ENCODE peak calls at places on chromosomes 12 and 14, in five cellular contexts. S is sigmoid colon, F is transverse colon, G is H1, U is stomach. R is an unnamed sample.

GRCh38 chr14:41022932-41023331 is 583.7 kb upstream of the LRFN5 start:
- DNase-seq in F (no peak), U (no peak), S (no peak), G (no peak), R (no peak)

GRCh38 chr12:95074766-95075165 is 1.3 kb upstream of the NR2C1 start:
- DNase-seq in U (no peak), G (no peak), F (no peak), S (no peak), R (no peak)

GRCh38 chr12:110501378-110501721 is 561 bp downstream of the VPS29 start:
- DNase-seq in F (no peak), G (no peak), S (no peak), U (peak), R (peak)

GRCh38 chr14:97713023-97713422 is 915.8 kb downstream of the VRK1 start:
- DNase-seq in G (no peak), F (no peak), S (no peak), U (no peak), R (no peak)

GRCh38 chr12:81125691-81126090 is 47.8 kb downstream of the ACSS3 start:
- DNase-seq in S (no peak), F (no peak), G (no peak), U (no peak), R (no peak)

GRCh38 chr14:75811862-75812505 is 150.9 kb downstream of the TTLL5 start:
- DNase-seq in U (no peak), G (no peak), S (no peak), F (no peak), R (peak)

GRCh38 chr12:115998119-115998633 is 279.3 kb downstream of the MED13L start:
- DNase-seq in G (peak), U (no peak), S (no peak), F (peak), R (peak)

GRCh38 chr12:66195242-66195641 is 6.2 kb downstream of the IRAK3 start:
- DNase-seq in U (peak), F (no peak), S (no peak), G (no peak), R (no peak)

GRCh38 chr14:74389980-74390379 is 36.0 kb downstream of the SYNDIG1L start:
- DNase-seq in U (no peak), F (no peak), G (no peak), S (no peak), R (no peak)

GRCh38 chr12:42786400-42786799 is 196.9 kb upstream of the PRICKLE1 start:
- DNase-seq in G (no peak), S (no peak), F (no peak), U (no peak), R (no peak)

GRCh38 chr14:60514378-60515243 is 5.7 kb downstream of the SIX6 start:
- DNase-seq in U (no peak), S (no peak), F (no peak), G (no peak), R (peak)

GRCh38 chr14:96637521-96637920 is 135.3 kb downstream of the PAPOLA start:
- DNase-seq in G (no peak), F (no peak), U (peak), S (no peak), R (peak)

GRCh38 chr12:104615048-104615561 is 158.4 kb downstream of the CHST11 start:
- DNase-seq in F (peak), G (no peak), U (no peak), S (peak), R (no peak)

GRCh38 chr12:98997-99396 is 32.4 kb downstream of the IQSEC3 start:
- DNase-seq in G (no peak), S (peak), U (no peak), F (no peak), R (no peak)

GRCh38 chr12:48032597-48032996 is 28.3 kb upstream of the COL2A1 start:
- DNase-seq in F (no peak), S (no peak), U (no peak), G (no peak), R (no peak)

GRCh38 chr12:19273482-19274330 is 144.2 kb downstream of the PLEKHA5 start:
- DNase-seq in S (peak), F (peak), G (no peak), U (peak), R (peak)

GRCh38 chr12:46523446-46523845 is 150.9 kb upstream of the SLC38A2 start:
- DNase-seq in U (no peak), F (no peak), S (no peak), G (no peak), R (no peak)

GRCh38 chr14:79732911-79733310 is 478.4 kb downstream of the DIO2 start:
- DNase-seq in F (no peak), G (no peak), S (no peak), U (no peak), R (peak)

GRCh38 chr14:35068238-35069012 is 22.4 kb downstream of the FAM177A1 start:
- DNase-seq in F (no peak), S (no peak), U (no peak), G (no peak), R (no peak)

GRCh38 chr12:49055978-49056754 is 4.4 kb downstream of the KMT2D start:
- DNase-seq in S (peak), F (peak), U (peak), G (no peak), R (peak)

GRCh38 chr12:47391566-47391965 is 311.8 kb upstream of the AMIGO2 start:
- DNase-seq in G (no peak), S (no peak), F (peak), U (peak), R (no peak)

GRCh38 chr12:2075558-2076195 is 22.9 kb downstream of the CACNA1C start:
- DNase-seq in F (no peak), G (no peak), S (peak), U (no peak), R (no peak)
- TF ChIP-seq EP300 in F (peak), G (no peak), S (peak), U (peak), R (no peak)

GRCh38 chr14:102094101-102094500 is 7.3 kb upstream of the HSP90AA1 start:
- DNase-seq in F (no peak), G (no peak), S (no peak), U (peak), R (no peak)

GRCh38 chr14:102096569-102097188 is 9.8 kb upstream of the HSP90AA1 start:
- DNase-seq in S (peak), F (peak), U (peak), G (no peak), R (peak)

GRCh38 chr14:102097441-102098135 is 10.7 kb upstream of the HSP90AA1 start:
- DNase-seq in S (peak), U (peak), G (no peak), F (peak), R (no peak)

GRCh38 chr14:102095871-102096568 is 9.2 kb upstream of the HSP90AA1 start:
- DNase-seq in G (no peak), S (no peak), U (no peak), F (no peak), R (peak)

DNA sequence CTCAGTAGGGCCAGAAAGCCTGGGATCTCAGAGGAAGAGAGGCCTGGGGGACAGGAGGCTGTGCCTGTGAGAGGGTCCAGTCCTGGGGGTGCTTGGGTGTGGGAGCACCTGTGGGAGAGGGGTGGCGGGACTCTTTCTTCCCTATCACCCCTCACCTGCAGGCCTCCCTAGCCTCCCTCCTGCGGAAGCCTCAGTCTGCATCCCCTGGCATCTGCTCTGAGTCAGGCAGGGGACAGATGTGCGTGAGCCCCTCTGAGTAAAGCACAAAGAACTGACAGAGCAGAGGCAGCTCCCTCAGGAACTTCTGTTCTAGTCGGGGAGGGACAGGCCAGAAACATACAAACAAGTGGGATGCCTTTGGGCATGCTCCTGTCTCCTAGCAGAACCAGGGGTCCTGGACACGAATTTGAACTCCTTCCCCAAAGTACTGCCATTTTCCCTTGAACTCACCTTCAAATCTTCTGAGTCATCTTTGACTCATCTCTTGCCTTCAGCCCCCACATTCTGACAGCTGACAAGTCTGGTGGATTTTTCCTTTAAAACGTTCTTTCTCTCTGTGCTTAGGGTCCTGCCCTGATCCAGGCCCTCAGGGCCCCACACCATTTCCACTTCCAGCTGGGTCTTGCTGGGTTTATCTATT is 8.5 kb upstream of the HSP90AA1 start:
- DNase-seq in S (no peak), F (no peak), U (no peak), G (no peak), R (no peak)
- TF ChIP-seq EP300 in S (no peak), F (no peak), U (no peak), G (no peak), R (no peak)

GRCh38 chr12:90028620-90029051 is 320.0 kb upstream of the ATP2B1 start:
- DNase-seq in F (no peak), G (no peak), S (no peak), U (no peak), R (peak)

GRCh38 chr12:90029317-90029716 is 320.7 kb upstream of the ATP2B1 start:
- DNase-seq in U (no peak), G (no peak), S (no peak), F (no peak), R (peak)

GRCh38 chr12:90026516-90026915 is 317.9 kb upstream of the ATP2B1 start:
- DNase-seq in U (no peak), G (no peak), F (no peak), S (no peak), R (no peak)

GRCh38 chr12:90027041-90027440 is 318.4 kb upstream of the ATP2B1 start:
- DNase-seq in U (no peak), F (no peak), G (no peak), S (no peak), R (no peak)

GRCh38 chr12:90027889-90028570 is 319.4 kb upstream of the ATP2B1 start:
- DNase-seq in F (no peak), S (no peak), G (no peak), U (no peak), R (peak)
- TF ChIP-seq EP300 in F (no peak), S (no peak), G (no peak), U (no peak), R (no peak)

DNA sequence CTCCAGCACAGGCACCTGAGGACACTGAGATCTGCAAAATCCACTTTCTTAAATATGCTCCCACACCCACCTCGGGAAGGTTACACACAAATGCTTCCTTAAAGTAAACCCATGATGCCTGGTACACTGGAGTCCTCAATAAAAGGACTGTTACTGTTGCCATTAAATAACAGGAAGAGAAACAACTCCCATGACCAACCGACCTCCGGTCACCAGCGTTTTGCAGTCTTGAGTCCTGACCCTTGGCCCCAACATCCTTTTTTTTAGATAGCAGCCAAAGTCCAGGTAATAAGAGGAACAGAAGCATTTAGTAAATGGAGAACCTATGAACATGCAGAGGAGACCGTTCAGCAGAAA is 42.4 kb downstream of the ITPK1 start:
- DNase-seq in S (no peak), F (peak), U (no peak), G (no peak), R (no peak)
- TF ChIP-seq EP300 in S (no peak), F (no peak), U (no peak), G (no peak), R (no peak)

GRCh38 chr14:76929927-76930326 is 98.6 kb downstream of the IRF2BPL start:
- DNase-seq in F (peak), G (no peak), S (peak), U (no peak), R (no peak)
- TF ChIP-seq EP300 in F (no peak), G (no peak), S (no peak), U (no peak), R (no peak)

GRCh38 chr14:68520637-68521556 is 272.0 kb downstream of the ZFP36L1 start:
- DNase-seq in G (peak), U (peak), F (peak), S (no peak), R (no peak)
- TF ChIP-seq EP300 in G (no peak), U (no peak), F (no peak), S (no peak), R (no peak)

GRCh38 chr12:59632408-59632807 is 36.6 kb downstream of the SLC16A7 start:
- DNase-seq in G (no peak), S (no peak), F (no peak), U (no peak), R (no peak)
- TF ChIP-seq EP300 in G (no peak), S (no peak), F (no peak), U (no peak), R (no peak)